ENCODE peak calls at places on chromosomes 5 and 9, in seven cellular contexts. One of them, this sample, is unnamed.

GRCh38 chr9:78215706-78216105 is 20.2 kb upstream of the CEP78 start:
- DNase-seq in GM12878: no peak
- DNase-seq in SK-N-SH: no peak
- DNase-seq in H1: no peak
- DNase-seq in K562: no peak
- DNase-seq in GM12891: no peak
- DNase-seq in HepG2: no peak
- DNase-seq in this sample: no peak

GRCh38 chr5:157026789-157027424 is 32.0 kb downstream of the HAVCR1 start:
- DNase-seq in GM12878: no peak
- DNase-seq in SK-N-SH: peak
- DNase-seq in H1: peak
- DNase-seq in K562: peak
- DNase-seq in GM12891: no peak
- DNase-seq in HepG2: no peak
- DNase-seq in this sample: no peak

GRCh38 chr5:147046894-147047293 is 168.3 kb upstream of the PPP2R2B start:
- DNase-seq in GM12878: no peak
- DNase-seq in SK-N-SH: no peak
- DNase-seq in H1: no peak
- DNase-seq in K562: no peak
- DNase-seq in GM12891: no peak
- DNase-seq in HepG2: no peak
- DNase-seq in this sample: no peak

GRCh38 chr5:141100243-141100805 is at the start of gene PCDHB3:
- DNase-seq in GM12878: no peak
- DNase-seq in SK-N-SH: peak
- DNase-seq in H1: peak
- DNase-seq in K562: peak
- DNase-seq in GM12891: no peak
- DNase-seq in HepG2: peak
- DNase-seq in this sample: no peak

GRCh38 chr9:85941966-85942912 is 1.3 kb downstream of the NAA35 start:
- DNase-seq in GM12878: no peak
- DNase-seq in SK-N-SH: no peak
- DNase-seq in H1: no peak
- DNase-seq in K562: no peak
- DNase-seq in GM12891: no peak
- DNase-seq in HepG2: no peak
- DNase-seq in this sample: no peak

GRCh38 chr9:77454668-77455067 is 193.5 kb downstream of the GNA14 start:
- DNase-seq in GM12878: no peak
- DNase-seq in SK-N-SH: no peak
- DNase-seq in H1: no peak
- DNase-seq in K562: no peak
- DNase-seq in GM12891: no peak
- DNase-seq in HepG2: no peak
- DNase-seq in this sample: no peak

GRCh38 chr5:54654211-54654610 is 136.7 kb downstream of the SNX18 start:
- DNase-seq in GM12878: no peak
- DNase-seq in SK-N-SH: no peak
- DNase-seq in H1: no peak
- DNase-seq in K562: no peak
- DNase-seq in GM12891: no peak
- DNase-seq in HepG2: no peak
- DNase-seq in this sample: no peak

GRCh38 chr5:68682400-68683152 is 411.2 kb upstream of the SLC30A5 start:
- DNase-seq in GM12878: no peak
- DNase-seq in SK-N-SH: no peak
- DNase-seq in H1: no peak
- DNase-seq in K562: no peak
- DNase-seq in GM12891: no peak
- DNase-seq in HepG2: no peak
- DNase-seq in this sample: no peak

GRCh38 chr9:37575921-37576721 is at the start of gene FBXO10:
- DNase-seq in GM12878: no peak
- DNase-seq in SK-N-SH: peak
- DNase-seq in H1: peak
- DNase-seq in K562: no peak
- DNase-seq in GM12891: peak
- DNase-seq in HepG2: no peak
- DNase-seq in this sample: peak

GRCh38 chr9:100028201-100028784 is 70.5 kb downstream of the ERP44 start:
- DNase-seq in GM12878: peak
- DNase-seq in SK-N-SH: peak
- DNase-seq in H1: peak
- DNase-seq in K562: peak
- DNase-seq in GM12891: peak
- DNase-seq in HepG2: peak
- DNase-seq in this sample: peak

GRCh38 chr5:35656721-35657120 is 39.1 kb downstream of the SPEF2 start:
- DNase-seq in GM12878: no peak
- DNase-seq in SK-N-SH: no peak
- DNase-seq in H1: no peak
- DNase-seq in K562: no peak
- DNase-seq in GM12891: no peak
- DNase-seq in HepG2: no peak
- DNase-seq in this sample: no peak

GRCh38 chr9:35164711-35165110 is 2.9 kb downstream of the UNC13B start:
- DNase-seq in GM12878: no peak
- DNase-seq in SK-N-SH: no peak
- DNase-seq in H1: no peak
- DNase-seq in K562: no peak
- DNase-seq in GM12891: no peak
- DNase-seq in HepG2: no peak
- DNase-seq in this sample: no peak

GRCh38 chr5:63194126-63194525 is 615.5 kb downstream of the LRRC70 start:
- DNase-seq in GM12878: no peak
- DNase-seq in SK-N-SH: no peak
- DNase-seq in H1: no peak
- DNase-seq in K562: no peak
- DNase-seq in GM12891: no peak
- DNase-seq in HepG2: no peak
- DNase-seq in this sample: no peak

GRCh38 chr9:91130796-91131318 is 230.9 kb downstream of the AUH start:
- DNase-seq in GM12878: no peak
- DNase-seq in SK-N-SH: no peak
- DNase-seq in H1: no peak
- DNase-seq in K562: no peak
- DNase-seq in GM12891: no peak
- DNase-seq in HepG2: no peak
- DNase-seq in this sample: no peak

GRCh38 chr5:137142371-137143243 is 356.5 kb downstream of the SPOCK1 start:
- DNase-seq in GM12878: peak
- DNase-seq in SK-N-SH: no peak
- DNase-seq in H1: no peak
- DNase-seq in K562: no peak
- DNase-seq in GM12891: no peak
- DNase-seq in HepG2: no peak
- DNase-seq in this sample: no peak

GRCh38 chr5:88888291-88888690 is 5.3 kb upstream of the MEF2C start:
- DNase-seq in GM12878: no peak
- DNase-seq in SK-N-SH: no peak
- DNase-seq in H1: no peak
- DNase-seq in K562: no peak
- DNase-seq in GM12891: no peak
- DNase-seq in HepG2: no peak
- DNase-seq in this sample: no peak

GRCh38 chr9:109730228-109730627 is 49.8 kb upstream of the PALM2AKAP2 start:
- DNase-seq in GM12878: no peak
- DNase-seq in SK-N-SH: no peak
- DNase-seq in H1: no peak
- DNase-seq in K562: no peak
- DNase-seq in GM12891: no peak
- DNase-seq in HepG2: no peak
- DNase-seq in this sample: no peak

GRCh38 chr9:130128251-130128650 is 44.0 kb upstream of the NCS1 start:
- DNase-seq in GM12878: peak
- DNase-seq in SK-N-SH: no peak
- DNase-seq in H1: no peak
- DNase-seq in K562: no peak
- DNase-seq in GM12891: no peak
- DNase-seq in HepG2: no peak
- DNase-seq in this sample: no peak

GRCh38 chr5:83583859-83584258 is 112.3 kb downstream of the VCAN start:
- DNase-seq in GM12878: no peak
- DNase-seq in SK-N-SH: no peak
- DNase-seq in H1: no peak
- DNase-seq in K562: no peak
- DNase-seq in GM12891: no peak
- DNase-seq in HepG2: no peak
- DNase-seq in this sample: no peak

GRCh38 chr5:143536364-143536763 is 132.9 kb upstream of the NR3C1 start:
- DNase-seq in GM12878: no peak
- DNase-seq in SK-N-SH: no peak
- DNase-seq in H1: no peak
- DNase-seq in K562: no peak
- DNase-seq in GM12891: no peak
- DNase-seq in HepG2: peak
- DNase-seq in this sample: no peak
- TF ChIP-seq TAF1 in GM12878: no peak
- TF ChIP-seq TAF1 in SK-N-SH: no peak
- TF ChIP-seq TAF1 in H1: no peak
- TF ChIP-seq TAF1 in K562: no peak
- TF ChIP-seq TAF1 in GM12891: no peak
- TF ChIP-seq TAF1 in HepG2: no peak
- TF ChIP-seq TAF1 in this sample: no peak

DNA sequence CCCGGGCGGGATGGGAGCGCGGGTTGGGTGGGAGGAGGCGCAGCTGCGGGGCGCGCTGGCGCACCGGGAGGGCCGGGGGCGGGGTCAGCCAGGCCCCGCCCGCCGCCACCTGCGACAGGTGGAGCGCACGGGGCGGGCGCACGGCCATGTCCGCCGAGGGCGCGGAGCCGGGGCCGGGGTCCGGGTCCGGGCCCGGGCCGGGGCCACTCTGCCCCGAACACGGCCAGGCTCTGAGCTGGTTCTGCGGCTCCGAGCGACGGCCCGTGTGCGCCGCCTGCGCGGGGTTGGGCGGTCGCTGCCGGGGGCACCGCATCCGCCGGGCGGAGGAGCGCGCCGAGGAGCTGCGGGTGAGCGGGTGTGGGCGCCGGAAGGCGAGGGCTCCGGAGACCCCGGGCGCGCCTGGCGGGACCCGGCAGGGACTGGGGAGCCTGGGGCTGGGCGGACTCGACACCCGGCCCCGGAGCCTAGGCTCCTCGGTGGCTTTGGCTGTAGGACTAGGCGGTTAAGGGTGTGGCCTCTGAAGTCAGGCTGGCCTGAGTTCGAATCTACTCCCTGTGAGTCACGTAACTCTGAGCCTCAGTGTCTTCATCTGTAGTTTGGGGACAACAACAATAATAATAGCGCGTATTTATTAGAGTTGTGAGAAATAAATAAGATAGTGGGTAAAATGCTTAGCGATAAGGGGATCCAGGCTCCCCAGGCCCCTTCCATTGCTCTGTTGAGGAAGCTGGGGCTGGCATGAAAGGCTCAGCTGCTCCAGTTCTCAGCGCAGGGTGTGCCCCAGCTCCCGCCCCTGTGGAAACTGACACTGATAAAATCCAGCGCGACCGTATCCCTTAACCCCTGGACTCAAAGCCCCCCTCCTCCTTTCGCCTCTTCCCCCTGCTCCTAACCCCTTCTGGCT is at the start of gene BSPRY:
- DNase-seq in GM12878: no peak
- DNase-seq in SK-N-SH: peak
- DNase-seq in H1: no peak
- DNase-seq in K562: no peak
- DNase-seq in GM12891: peak
- DNase-seq in HepG2: no peak
- DNase-seq in this sample: peak
- TF ChIP-seq POLR2AphosphoS5 in GM12878: no peak
- TF ChIP-seq POLR2AphosphoS5 in SK-N-SH: no peak
- TF ChIP-seq POLR2AphosphoS5 in H1: no peak
- TF ChIP-seq POLR2AphosphoS5 in K562: no peak
- TF ChIP-seq POLR2AphosphoS5 in GM12891: no peak
- TF ChIP-seq POLR2AphosphoS5 in HepG2: no peak
- TF ChIP-seq POLR2AphosphoS5 in this sample: no peak

DNA sequence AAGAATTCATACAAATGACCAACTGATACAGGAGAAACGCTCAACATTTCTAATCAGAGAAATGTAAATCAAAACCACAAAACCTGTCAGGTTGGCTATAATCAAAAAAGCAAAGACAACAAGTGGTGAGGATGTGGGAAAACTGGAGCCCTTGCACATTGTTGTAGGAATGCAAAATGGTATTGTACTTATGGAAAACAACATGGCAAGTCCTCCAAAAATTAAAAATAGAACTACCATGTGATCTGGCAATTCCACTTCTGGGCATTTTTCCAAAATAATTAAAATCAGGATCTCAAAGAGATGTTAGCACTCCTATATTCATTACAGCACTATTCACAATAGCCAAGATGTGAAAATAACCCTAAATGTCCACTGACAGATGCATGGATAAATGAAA is 76.1 kb downstream of the FNIP1 start:
- DNase-seq in GM12878: no peak
- DNase-seq in SK-N-SH: no peak
- DNase-seq in H1: no peak
- DNase-seq in K562: no peak
- DNase-seq in GM12891: no peak
- DNase-seq in HepG2: no peak
- DNase-seq in this sample: no peak
- TF ChIP-seq TAF1 in GM12878: no peak
- TF ChIP-seq TAF1 in SK-N-SH: no peak
- TF ChIP-seq TAF1 in H1: no peak
- TF ChIP-seq TAF1 in K562: no peak
- TF ChIP-seq TAF1 in GM12891: no peak
- TF ChIP-seq TAF1 in HepG2: no peak
- TF ChIP-seq TAF1 in this sample: no peak

GRCh38 chr9:14106699-14107098 is 207.2 kb downstream of the NFIB start:
- DNase-seq in GM12878: no peak
- DNase-seq in SK-N-SH: no peak
- DNase-seq in H1: no peak
- DNase-seq in K562: no peak
- DNase-seq in GM12891: no peak
- DNase-seq in HepG2: no peak
- DNase-seq in this sample: no peak
- TF ChIP-seq POLR2AphosphoS5 in GM12878: no peak
- TF ChIP-seq POLR2AphosphoS5 in SK-N-SH: no peak
- TF ChIP-seq POLR2AphosphoS5 in H1: no peak
- TF ChIP-seq POLR2AphosphoS5 in K562: no peak
- TF ChIP-seq POLR2AphosphoS5 in GM12891: no peak
- TF ChIP-seq POLR2AphosphoS5 in HepG2: no peak
- TF ChIP-seq POLR2AphosphoS5 in this sample: no peak